ENCODE peak calls at places on chromosomes 2 and 18, in eight cellular contexts. V, R, S, L, M, E, C and T are unnamed samples.
A peak's percentile ranks its signal among the peaks of the same experiment; 100 is the strongest.

GRCh38 chr2:35931115-35931514 is 424.5 kb upstream of the CRIM1 start:
- DNase-seq in M (no peak), V (no peak), R (no peak), C (no peak), E (no peak), S (no peak), L (no peak), T (no peak)

GRCh38 chr2:109386004-109386695 is 227.6 kb downstream of the SEPTIN10 start:
- DNase-seq in V (peak; percentile 48), S (no peak), C (peak; percentile 44), L (no peak), E (no peak), M (peak; percentile 3), R (peak; percentile 11), T (no peak)

GRCh38 chr2:47767880-47768609 is 14.9 kb upstream of the MSH6 start:
- DNase-seq in C (peak; percentile 86), V (peak; percentile 79), E (peak; percentile 64), S (peak; percentile 63), R (peak; percentile 57), M (peak; percentile 70), L (peak; percentile 54), T (peak; percentile 82)

GRCh38 chr18:63339920-63340484 is 20.4 kb upstream of the BCL2 start:
- DNase-seq in C (no peak), S (peak; percentile 40), E (peak; percentile 30), L (peak; percentile 68), V (no peak), R (no peak), M (peak; percentile 53), T (peak; percentile 62)

GRCh38 chr18:72376256-72376655 is 167.9 kb downstream of the CBLN2 start:
- DNase-seq in E (no peak), S (no peak), V (no peak), L (no peak), M (no peak), C (no peak), R (no peak), T (peak; percentile 33)

GRCh38 chr2:8684421-8684884 is 2.6 kb downstream of the ID2 start:
- DNase-seq in S (peak; percentile 11), E (peak; percentile 30), M (peak; percentile 72), R (no peak), L (peak; percentile 76), V (no peak), C (no peak), T (no peak)

GRCh38 chr18:34287825-34288224 is 63.1 kb upstream of the NOL4 start:
- DNase-seq in S (no peak), V (no peak), M (no peak), C (no peak), L (no peak), E (no peak), R (no peak), T (no peak)

GRCh38 chr2:236976271-236977120 is 109.2 kb upstream of the COPS8 start:
- DNase-seq in L (no peak), E (no peak), V (no peak), M (no peak), C (no peak), R (no peak), S (no peak), T (no peak)

GRCh38 chr2:120381192-120381591 is 35.3 kb downstream of the INHBB start:
- DNase-seq in V (no peak), C (no peak), M (no peak), R (no peak), S (no peak), L (no peak), E (no peak), T (no peak)

GRCh38 chr2:105789745-105790466 is 45.2 kb downstream of the NCK2 start:
- DNase-seq in E (peak; percentile 51), R (peak; percentile 66), L (peak; percentile 92), V (no peak), S (peak; percentile 79), C (no peak), M (no peak), T (no peak)
- H3K4me1 ChIP-seq in E (peaks cover 48% of the 10 kb centered on the region), R (peaks cover 18% of the 10 kb centered on the region), L (peaks cover 17% of the 10 kb centered on the region), V (peaks cover 21% of the 10 kb centered on the region), S (peaks cover 15% of the 10 kb centered on the region), C (peaks cover 46% of the 10 kb centered on the region), M (peaks cover 31% of the 10 kb centered on the region), T (no peaks in the 10 kb centered on the region)

GRCh38 chr18:46046126-46046525 is 25.9 kb downstream of the PSTPIP2 start:
- DNase-seq in V (no peak), C (no peak), S (no peak), L (no peak), R (no peak), E (no peak), M (no peak), T (no peak)
- H3K4me3 ChIP-seq in V (no peak overlapping the region), C (no peak overlapping the region), S (no peak overlapping the region), L (no peak overlapping the region), R (no peak overlapping the region), E (no peak overlapping the region), M (no peak overlapping the region), T (no peak overlapping the region)

DNA sequence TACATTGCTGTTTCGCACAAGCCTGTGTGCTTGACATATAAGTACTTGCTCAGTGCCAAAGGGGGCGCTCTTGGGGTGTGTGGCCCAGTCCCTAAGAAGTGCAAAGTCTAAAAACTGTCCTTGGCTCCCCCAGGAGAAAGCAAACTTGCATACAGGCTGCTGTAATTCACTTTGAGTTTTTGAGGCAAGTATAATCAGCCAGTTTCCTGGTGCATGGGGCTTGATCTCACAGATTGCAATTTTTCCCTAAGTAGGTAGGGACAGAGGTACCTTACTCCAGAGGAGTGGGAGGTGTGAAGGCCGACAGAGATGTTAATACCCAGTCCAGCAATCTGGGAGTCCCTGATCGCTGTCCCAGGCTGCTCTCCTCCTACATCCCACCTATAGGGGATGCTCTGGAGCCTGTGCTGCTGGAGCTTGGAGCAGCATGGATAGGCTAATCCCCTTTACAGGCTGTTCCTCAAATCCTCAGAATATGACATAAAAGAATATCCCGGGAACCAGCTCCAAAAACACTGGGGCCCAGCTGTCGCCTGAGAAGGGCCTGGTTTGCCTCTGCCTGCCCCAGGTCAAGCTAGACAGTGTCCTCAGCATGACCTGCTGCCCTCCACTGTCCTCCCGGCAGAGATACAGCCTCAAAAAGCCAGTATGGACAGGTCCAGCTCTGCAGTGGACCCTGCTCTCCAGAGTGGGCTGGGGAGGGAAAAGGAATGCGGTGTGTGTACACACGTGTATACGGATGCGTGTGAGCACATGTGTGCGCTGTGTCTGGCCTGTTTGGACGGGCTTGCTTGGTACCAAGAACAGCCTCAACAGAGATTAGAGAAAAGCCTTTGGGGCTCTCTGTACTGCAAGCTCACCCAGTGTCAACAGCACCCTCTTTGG is 136.6 kb upstream of the HAAO start:
- DNase-seq in E (peak; percentile 68), C (no peak), V (no peak), S (peak; percentile 62), L (peak; percentile 62), M (peak; percentile 87), R (no peak), T (peak; percentile 77)
- H3K4me1 ChIP-seq in E (peaks cover 66% of the 10 kb centered on the region), C (peaks cover 98% of the 10 kb centered on the region), V (peaks cover 88% of the 10 kb centered on the region), S (peaks cover 51% of the 10 kb centered on the region), L (peaks cover 59% of the 10 kb centered on the region), M (peaks cover 69% of the 10 kb centered on the region), R (peaks cover 70% of the 10 kb centered on the region), T (peaks cover 83% of the 10 kb centered on the region)

GRCh38 chr18:48816554-48816953 is 134.2 kb downstream of the SMAD7 start:
- DNase-seq in V (peak; percentile 22), R (peak; percentile 10), M (no peak), L (no peak), C (peak; percentile 31), S (no peak), E (no peak), T (no peak)
- H3K4me3 ChIP-seq in V (no peak overlapping the region), R (no peak overlapping the region), M (no peak overlapping the region), L (no peak overlapping the region), C (no peak overlapping the region), S (no peak overlapping the region), E (no peak overlapping the region), T (no peak overlapping the region)

GRCh38 chr2:74383254-74383653 is 3.1 kb upstream of the DCTN1 start:
- DNase-seq in V (no peak), M (no peak), L (peak; percentile 73), S (peak; percentile 74), C (no peak), E (peak; percentile 55), R (no peak), T (no peak)
- H3K4me1 ChIP-seq in V (peaks cover 74% of the 10 kb centered on the region), M (peaks cover 24% of the 10 kb centered on the region), L (peaks cover 69% of the 10 kb centered on the region), S (peaks cover 5% of the 10 kb centered on the region), C (peaks cover 48% of the 10 kb centered on the region), E (peaks cover 43% of the 10 kb centered on the region), R (peaks cover 33% of the 10 kb centered on the region), T (no peaks in the 10 kb centered on the region)

DNA sequence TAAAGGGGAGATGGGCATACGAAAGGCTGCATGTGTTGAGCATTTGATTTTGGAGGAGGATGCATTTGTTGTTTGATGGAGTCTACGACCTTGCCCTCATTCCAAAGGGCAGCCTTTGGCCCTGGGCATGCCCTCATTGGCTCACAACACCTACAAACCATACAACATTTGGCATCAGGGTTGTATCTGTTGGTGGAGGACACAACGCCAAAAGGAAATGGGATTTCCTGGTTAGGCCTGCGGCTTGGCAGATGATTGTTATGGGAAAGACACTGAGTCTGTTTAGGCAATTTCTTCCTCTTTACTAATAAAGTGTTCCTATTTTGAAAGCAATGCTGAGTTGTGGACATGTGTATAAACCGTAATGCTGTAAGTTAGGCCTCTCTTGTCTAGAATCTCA is 246.9 kb downstream of the LDLRAD4 start:
- DNase-seq in R (no peak), C (peak; percentile 47), E (no peak), V (no peak), M (no peak), L (no peak), S (peak; percentile 77), T (no peak)
- H3K4me3 ChIP-seq in R (no peak overlapping the region), C (no peak overlapping the region), E (no peak overlapping the region), V (no peak overlapping the region), M (no peak overlapping the region), L (no peak overlapping the region), S (no peak overlapping the region), T (no peak overlapping the region)